ENCODE peak calls at places on chromosomes 3 and 15, in four cellular contexts. T is MM.1S, X is tibial nerve, B is OCI-LY7. V is an unnamed sample.

GRCh38 chr3:67349551-67350174 is 304.7 kb downstream of the SUCLG2 start:
- DNase-seq in T (no peak), X (no peak), B (no peak), V (no peak)

GRCh38 chr15:28123408-28124023 is 24.4 kb upstream of the OCA2 start:
- DNase-seq in T (peak; percentile 74), X (peak; percentile 79), B (peak; percentile 60), V (peak; percentile 89)

GRCh38 chr3:12423918-12424634 is 60.2 kb upstream of the TSEN2 start:
- DNase-seq in T (no peak), X (no peak), B (no peak), V (no peak)

GRCh38 chr15:42364529-42364928 is 5.2 kb downstream of the CAPN3 start:
- DNase-seq in T (no peak), X (peak; percentile 46), B (no peak), V (peak; percentile 24)

GRCh38 chr3:69205385-69205784 is 83.0 kb upstream of the LMOD3 start:
- DNase-seq in T (no peak), X (no peak), B (no peak), V (no peak)

GRCh38 chr15:91970142-91970541 is 116.6 kb downstream of the SLCO3A1 start:
- DNase-seq in T (no peak), X (peak; percentile 23), B (peak; percentile 6), V (no peak)

GRCh38 chr3:105365536-105366301 is 990 bp upstream of the ALCAM start:
- DNase-seq in T (no peak), X (peak; percentile 10), B (peak; percentile 23), V (peak; percentile 63)

GRCh38 chr3:80263260-80263659 is 495.5 kb upstream of the ROBO1 start:
- DNase-seq in T (no peak), X (no peak), B (no peak), V (no peak)

GRCh38 chr15:84006467-84006866 is 229.1 kb upstream of the GOLGA6L4 start:
- DNase-seq in T (no peak), X (no peak), B (no peak), V (no peak)

GRCh38 chr3:124201786-124202185 is 209.9 kb upstream of the ROPN1 start:
- DNase-seq in T (no peak), X (no peak), B (no peak), V (no peak)

GRCh38 chr3:133283958-133284807 is 115.7 kb upstream of the BFSP2 start:
- DNase-seq in T (no peak), X (no peak), B (no peak), V (no peak)

GRCh38 chr15:73965730-73966103 is 26.4 kb downstream of the STOML1 start:
- DNase-seq in T (peak; percentile 81), X (no peak), B (peak; percentile 56), V (no peak)

GRCh38 chr15:62035256-62035908 is 24.9 kb downstream of the VPS13C start:
- DNase-seq in T (no peak), X (no peak), B (no peak), V (peak; percentile 44)

GRCh38 chr3:124410471-124410870 is 319.8 kb upstream of the UMPS start:
- DNase-seq in T (no peak), X (no peak), B (no peak), V (no peak)

GRCh38 chr3:170589113-170589512 is 3.2 kb upstream of the SLC7A14 start:
- DNase-seq in T (no peak), X (no peak), B (no peak), V (no peak)

GRCh38 chr3:125032100-125032643 is 23.6 kb downstream of the HEG1 start:
- DNase-seq in T (no peak), X (no peak), B (no peak), V (no peak)

GRCh38 chr3:147930417-147930816 is 521.3 kb downstream of the ZIC1 start:
- DNase-seq in T (no peak), X (no peak), B (no peak), V (peak; percentile 15)

GRCh38 chr3:15820911-15821310 is 23.1 kb upstream of the ANKRD28 start:
- DNase-seq in T (no peak), X (no peak), B (no peak), V (no peak)

GRCh38 chr3:182214406-182214805 is 502.7 kb downstream of the SOX2 start:
- DNase-seq in T (no peak), X (no peak), B (no peak), V (no peak)

GRCh38 chr3:71689305-71689704 is 35.9 kb downstream of the EIF4E3 start:
- DNase-seq in T (no peak), X (no peak), B (no peak), V (peak; percentile 42)

GRCh38 chr3:126711361-126711760 is 7.3 kb downstream of the CHCHD6 start:
- DNase-seq in T (no peak), X (no peak), B (no peak), V (no peak)

DNA sequence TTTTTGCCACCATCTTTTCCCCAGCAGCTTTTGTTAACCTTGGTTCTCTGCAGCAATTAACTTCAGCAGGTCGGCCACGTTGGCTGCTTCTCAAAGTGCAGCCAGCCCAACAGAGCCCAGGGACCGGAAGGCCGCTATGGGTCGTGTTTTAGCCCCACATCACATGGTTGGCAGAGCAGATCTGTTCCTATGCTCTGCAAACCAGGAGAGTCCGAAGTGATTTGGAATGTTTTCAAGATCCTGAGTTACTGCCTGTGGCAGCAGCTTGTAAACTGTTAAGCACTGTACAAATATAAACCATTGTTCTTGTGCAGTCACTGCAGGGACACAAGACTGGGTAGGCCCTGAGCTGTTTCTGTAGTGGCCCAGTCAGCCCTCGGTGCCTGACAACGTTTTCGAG is 69.6 kb upstream of the MYZAP start:
- DNase-seq in T (no peak), X (no peak), B (no peak), V (no peak)
- H3K27ac ChIP-seq in T (no peak overlapping the region), X (no peak overlapping the region), B (no peak overlapping the region), V (no peak overlapping the region)

DNA sequence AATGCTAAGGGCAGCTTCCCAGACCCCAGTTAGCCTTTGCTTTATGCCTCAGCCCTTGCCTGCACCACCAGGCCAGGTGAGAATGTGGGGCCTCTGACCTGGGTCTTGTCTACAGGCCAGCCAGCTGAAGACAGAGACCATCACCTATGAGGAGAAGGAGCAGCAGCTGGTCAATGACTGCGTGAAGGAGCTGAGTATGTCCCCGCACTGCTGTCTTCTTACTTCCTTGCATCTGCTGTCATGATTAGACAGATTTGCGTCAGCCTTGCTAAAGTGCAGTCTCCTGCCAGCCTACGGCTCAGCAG is 74.6 kb downstream of the CCK start:
- DNase-seq in T (no peak), X (no peak), B (peak; percentile 70), V (no peak)
- TF ChIP-seq CTCF in T (no peak), X (no peak), B (peak; percentile 70), V (peak; percentile 56)

GRCh38 chr15:90679959-90680358 is 37.2 kb upstream of the BLM start:
- DNase-seq in T (no peak), X (peak; percentile 64), B (no peak), V (no peak)
- H3K27ac ChIP-seq in T (no peak overlapping the region), X (peak overlapping the region; percentile 87), B (no peak overlapping the region), V (peak overlapping the region; percentile 54)

GRCh38 chr3:187064210-187065115 is 74.8 kb downstream of the RPL39L start:
- DNase-seq in T (peak; percentile 63), X (no peak), B (peak; percentile 46), V (peak; percentile 32)

GRCh38 chr3:187069857-187070516 is 69.3 kb downstream of the RPL39L start:
- DNase-seq in T (no peak), X (no peak), B (no peak), V (no peak)

GRCh38 chr3:187063286-187064081 is 75.8 kb downstream of the RPL39L start:
- DNase-seq in T (peak; percentile 78), X (no peak), B (peak; percentile 56), V (peak; percentile 28)

GRCh38 chr3:187062526-187063177 is 76.6 kb downstream of the RPL39L start:
- DNase-seq in T (peak; percentile 30), X (no peak), B (no peak), V (peak; percentile 20)

DNA sequence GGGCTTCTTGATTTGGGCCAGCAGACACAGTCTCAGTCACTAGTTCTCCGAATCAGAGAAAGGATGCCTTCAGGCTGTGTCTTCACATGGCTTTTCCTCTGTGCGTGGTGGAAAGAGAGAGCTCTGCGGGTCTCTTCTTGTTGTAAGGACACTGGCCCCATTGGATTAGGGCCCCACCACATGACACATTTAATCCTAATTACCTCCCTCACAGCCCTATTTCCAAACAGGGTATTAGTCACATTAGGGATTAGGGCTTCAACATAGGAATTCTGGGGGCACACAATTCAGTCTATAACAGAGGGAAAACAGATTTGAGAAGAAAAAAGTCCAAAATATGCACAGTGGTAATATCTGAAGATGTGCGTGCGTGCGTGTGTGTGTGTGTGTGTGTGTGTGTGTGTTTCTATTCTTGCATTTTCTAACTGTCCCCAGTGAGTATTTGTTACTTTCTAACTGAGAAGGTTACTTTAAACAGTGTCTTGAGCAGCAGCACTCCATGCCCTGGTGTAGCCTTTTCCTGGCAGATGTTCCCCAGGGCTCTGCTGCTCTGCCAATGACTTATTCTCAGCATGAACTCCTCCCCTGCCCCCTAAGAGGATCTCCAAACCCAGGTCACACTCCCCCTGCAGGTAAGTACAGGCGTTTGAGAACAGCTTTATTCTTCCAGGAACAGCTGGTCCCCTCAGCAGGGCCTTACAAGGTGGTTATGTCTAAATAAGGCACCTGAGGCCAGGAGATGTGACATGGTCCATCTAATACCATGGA is 72.9 kb downstream of the RPL39L start:
- DNase-seq in T (peak; percentile 94), X (no peak), B (peak; percentile 94), V (peak; percentile 59)
- TF ChIP-seq CTCF in T (peak; percentile 86), X (no peak), B (peak; percentile 82), V (no peak)

GRCh38 chr3:187291001-187291511 is 481 bp downstream of the MASP1 start:
- DNase-seq in T (no peak), X (no peak), B (no peak), V (no peak)
- H3K27ac ChIP-seq in T (no peak overlapping the region), X (peak overlapping the region; percentile 45), B (no peak overlapping the region), V (no peak overlapping the region)

GRCh38 chr15:68608844-68609232 is 30.0 kb downstream of the CORO2B start:
- DNase-seq in T (no peak), X (no peak), B (no peak), V (no peak)

GRCh38 chr15:68606332-68606731 is 27.5 kb downstream of the CORO2B start:
- DNase-seq in T (no peak), X (no peak), B (no peak), V (no peak)

GRCh38 chr15:68610825-68611224 is 32.0 kb downstream of the CORO2B start:
- DNase-seq in T (no peak), X (no peak), B (no peak), V (no peak)

GRCh38 chr15:68609618-68610017 is 30.8 kb downstream of the CORO2B start:
- DNase-seq in T (no peak), X (peak; percentile 90), B (no peak), V (no peak)

DNA sequence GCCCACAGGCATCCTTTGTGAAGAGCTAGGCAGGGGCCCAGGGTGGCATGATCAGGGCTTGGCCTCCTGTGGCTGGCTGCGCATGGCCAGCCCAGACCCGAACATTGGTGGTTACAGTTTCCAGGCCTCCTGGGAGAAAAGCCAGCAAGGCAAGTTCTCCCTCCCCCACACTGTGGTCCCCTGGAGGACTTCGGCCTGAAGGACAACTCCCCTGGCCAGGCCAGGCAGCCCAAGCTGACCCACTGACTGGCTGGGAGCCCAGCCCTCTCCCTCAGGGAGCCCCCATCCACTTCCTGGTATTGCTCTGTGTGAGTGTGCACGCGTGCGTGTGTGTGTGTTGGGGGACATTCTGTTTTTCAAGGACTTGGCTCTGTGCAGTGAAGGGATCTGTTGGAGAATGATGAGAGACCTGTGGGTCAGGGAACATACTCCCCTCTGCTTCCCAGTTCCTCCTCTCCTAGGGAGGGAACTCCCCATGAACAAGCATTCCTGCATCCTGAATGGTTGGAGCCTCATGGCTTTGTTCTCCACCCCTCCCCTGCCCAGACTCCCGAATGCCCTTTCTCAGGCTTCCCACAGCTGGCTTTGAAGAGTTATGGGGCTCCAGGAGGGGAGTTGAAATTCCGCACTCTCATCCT is 29.5 kb downstream of the CORO2B start:
- DNase-seq in T (no peak), X (peak; percentile 77), B (no peak), V (no peak)
- TF ChIP-seq CTCF in T (no peak), X (no peak), B (no peak), V (no peak)

GRCh38 chr3:122078235-122078935 is 23.2 kb downstream of the CD86 start:
- DNase-seq in T (peak; percentile 50), X (no peak), B (peak; percentile 56), V (no peak)
- H3K27ac ChIP-seq in T (peak overlapping the region; percentile 85), X (no peak overlapping the region), B (peak overlapping the region; percentile 81), V (no peak overlapping the region)

V was measured in RWPE1.